ENCODE peak calls at places on chromosomes 2 and 18, in eight cellular contexts. E is ecto neural progenitor cell, O is iPS-NIHi11, Q is Calu3, R is HFF-Myc, S is NCI-H1092 treated with DMSO at 0.1 percent for 48 hours, C is DMS 273 treated with DMSO at 0.1 percent for 48 hours, W is SJSA1. M is an unnamed sample.

GRCh38 chr2:130241041-130241707 is 42.9 kb upstream of the TUBA3E start:
- DNase-seq in S (no peak), O (no peak), W (peak), C (no peak), Q (peak), E (no peak), R (no peak), M (no peak)

GRCh38 chr2:67498931-67499330 is 101.8 kb downstream of the ETAA1 start:
- DNase-seq in C (no peak), Q (no peak), S (no peak), W (no peak), R (no peak), E (no peak), O (no peak), M (no peak)

GRCh38 chr2:38260469-38260868 is 116.6 kb downstream of the ATL2 start:
- DNase-seq in W (peak), S (no peak), C (no peak), Q (no peak), R (no peak), O (no peak), E (no peak), M (no peak)

GRCh38 chr18:21155443-21155842 is 43.8 kb upstream of the ROCK1 start:
- DNase-seq in E (no peak), C (no peak), O (no peak), W (no peak), Q (no peak), R (no peak), S (no peak), M (no peak)

GRCh38 chr2:205848601-205849000 is 166.3 kb downstream of the NRP2 start:
- DNase-seq in C (no peak), O (no peak), E (no peak), Q (no peak), R (no peak), W (no peak), S (no peak), M (no peak)

GRCh38 chr2:159249955-159250723 is 36.4 kb downstream of the WDSUB1 start:
- DNase-seq in C (no peak), S (peak), Q (peak), R (no peak), E (no peak), W (peak), O (peak), M (no peak)

GRCh38 chr18:49814147-49814499 is 790 bp upstream of the ACAA2 start:
- DNase-seq in Q (peak), O (no peak), C (no peak), R (no peak), W (peak), S (peak), E (peak), M (no peak)

GRCh38 chr2:177171418-177171865 is 41.2 kb upstream of the HNRNPA3 start:
- DNase-seq in W (no peak), R (no peak), Q (peak), E (no peak), O (no peak), C (no peak), S (no peak), M (no peak)

GRCh38 chr2:239275037-239275685 is 125.7 kb downstream of the HDAC4 start:
- DNase-seq in O (no peak), E (peak), C (peak), S (no peak), R (peak), Q (peak), W (peak), M (peak)

GRCh38 chr2:187854801-187855200 is 300.6 kb upstream of the TFPI start:
- DNase-seq in O (no peak), Q (no peak), W (no peak), E (no peak), S (no peak), C (no peak), R (no peak), M (no peak)

GRCh38 chr2:155223781-155224406 is 525.4 kb downstream of the KCNJ3 start:
- DNase-seq in R (no peak), C (peak), S (peak), O (peak), E (no peak), W (no peak), Q (peak), M (no peak)

GRCh38 chr2:170284205-170284604 is 106.3 kb downstream of the MYO3B start:
- DNase-seq in W (no peak), S (no peak), R (no peak), C (no peak), Q (no peak), E (no peak), O (no peak), M (no peak)

GRCh38 chr2:237884681-237885080 is 25.3 kb downstream of the RAMP1 start:
- DNase-seq in Q (no peak), S (no peak), O (no peak), W (no peak), C (no peak), R (no peak), E (peak), M (peak)

GRCh38 chr2:132859550-132859949 is 189.5 kb upstream of the LYPD1 start:
- DNase-seq in E (no peak), O (no peak), S (no peak), Q (no peak), C (no peak), R (no peak), W (no peak), M (no peak)

GRCh38 chr2:165055081-165055879 is 100.0 kb upstream of the SLC38A11 start:
- DNase-seq in C (peak), W (peak), S (no peak), Q (no peak), E (no peak), O (no peak), R (no peak), M (no peak)

GRCh38 chr18:23386317-23386716 is 66.8 kb upstream of the RIOK3 start:
- DNase-seq in R (no peak), E (no peak), S (no peak), C (no peak), W (no peak), Q (peak), O (no peak), M (no peak)

GRCh38 chr2:235047171-235048160 is 95.6 kb downstream of the SH3BP4 start:
- DNase-seq in C (no peak), Q (no peak), W (no peak), S (no peak), R (no peak), E (no peak), O (no peak), M (peak)

GRCh38 chr18:22311301-22311700 is 106.4 kb downstream of the CTAGE1 start:
- DNase-seq in R (no peak), S (no peak), E (no peak), Q (no peak), W (no peak), C (no peak), O (no peak), M (no peak)

GRCh38 chr2:33160217-33160616 is 213.5 kb downstream of the LTBP1 start:
- DNase-seq in R (no peak), Q (no peak), W (peak), C (no peak), E (no peak), S (no peak), O (no peak), M (no peak)

GRCh38 chr2:95275151-95275515 is 884 bp downstream of the PROM2 start:
- DNase-seq in S (no peak), W (no peak), C (no peak), E (no peak), Q (no peak), O (no peak), R (no peak), M (no peak)

GRCh38 chr2:151906633-151906998 is 78.4 kb upstream of the ARL5A start:
- DNase-seq in E (no peak), W (no peak), C (no peak), S (no peak), R (no peak), Q (no peak), O (no peak), M (no peak)

GRCh38 chr2:188973650-188974049 is 523 bp upstream of the COL3A1 start:
- DNase-seq in S (no peak), R (no peak), O (no peak), W (no peak), Q (no peak), C (no peak), E (no peak), M (no peak)

M was measured in aorta.